ENCODE peak calls at places on chromosomes 4 and X, in eight cellular contexts. One of them, this sample, is unnamed.

GRCh38 chr4:95572304-95572991 is 23.7 kb upstream of the UNC5C start:
- DNase-seq in hepatic stellate cell: no peak
- DNase-seq in HFF-Myc: no peak
- DNase-seq in myocyte: peak; percentile 30
- DNase-seq in activated gamma-delta T cell treated with anti-CD3 and anti-CD28 coated beads, Interleukin-2, amount 50 U/mL, for 16 hours: no peak
- DNase-seq in CD4-positive, alpha-beta memory T cell: no peak
- DNase-seq in AML-193: no peak
- DNase-seq in T47D: peak; percentile 81
- DNase-seq in this sample: no peak

GRCh38 chrX:45557390-45557789 is 356.7 kb upstream of the DIPK2B start:
- DNase-seq in T47D: peak; percentile 44
- DNase-seq in hepatic stellate cell: no peak
- DNase-seq in AML-193: no peak
- DNase-seq in HFF-Myc: no peak
- DNase-seq in CD4-positive, alpha-beta memory T cell: no peak
- DNase-seq in activated gamma-delta T cell treated with anti-CD3 and anti-CD28 coated beads, Interleukin-2, amount 50 U/mL, for 16 hours: no peak
- DNase-seq in myocyte: no peak
- DNase-seq in this sample: no peak

GRCh38 chrX:43655961-43656494 is at the start of gene MAOA:
- DNase-seq in CD4-positive, alpha-beta memory T cell: peak; percentile 13
- DNase-seq in activated gamma-delta T cell treated with anti-CD3 and anti-CD28 coated beads, Interleukin-2, amount 50 U/mL, for 16 hours: no peak
- DNase-seq in HFF-Myc: no peak
- DNase-seq in AML-193: no peak
- DNase-seq in hepatic stellate cell: peak; percentile 9
- DNase-seq in myocyte: no peak
- DNase-seq in T47D: no peak
- DNase-seq in this sample: no peak

GRCh38 chr4:186820371-186820990 is 96.8 kb upstream of the FAT1 start:
- DNase-seq in activated gamma-delta T cell treated with anti-CD3 and anti-CD28 coated beads, Interleukin-2, amount 50 U/mL, for 16 hours: no peak
- DNase-seq in AML-193: no peak
- DNase-seq in myocyte: peak; percentile 86
- DNase-seq in CD4-positive, alpha-beta memory T cell: no peak
- DNase-seq in hepatic stellate cell: peak; percentile 35
- DNase-seq in HFF-Myc: no peak
- DNase-seq in T47D: no peak
- DNase-seq in this sample: no peak

GRCh38 chrX:69387559-69388487 is 116.3 kb upstream of the NALF2 start:
- DNase-seq in activated gamma-delta T cell treated with anti-CD3 and anti-CD28 coated beads, Interleukin-2, amount 50 U/mL, for 16 hours: no peak
- DNase-seq in T47D: peak; percentile 28
- DNase-seq in CD4-positive, alpha-beta memory T cell: peak; percentile 16
- DNase-seq in hepatic stellate cell: peak; percentile 57
- DNase-seq in myocyte: peak; percentile 22
- DNase-seq in AML-193: peak; percentile 0
- DNase-seq in HFF-Myc: no peak
- DNase-seq in this sample: no peak

GRCh38 chr4:185726931-185727330 is 85.1 kb downstream of the SORBS2 start:
- DNase-seq in CD4-positive, alpha-beta memory T cell: no peak
- DNase-seq in myocyte: no peak
- DNase-seq in hepatic stellate cell: no peak
- DNase-seq in AML-193: no peak
- DNase-seq in activated gamma-delta T cell treated with anti-CD3 and anti-CD28 coated beads, Interleukin-2, amount 50 U/mL, for 16 hours: no peak
- DNase-seq in HFF-Myc: no peak
- DNase-seq in T47D: no peak
- DNase-seq in this sample: no peak

GRCh38 chr4:185254434-185254833 is 45.0 kb downstream of the SNX25 start:
- DNase-seq in AML-193: no peak
- DNase-seq in T47D: no peak
- DNase-seq in hepatic stellate cell: no peak
- DNase-seq in myocyte: no peak
- DNase-seq in CD4-positive, alpha-beta memory T cell: peak; percentile 43
- DNase-seq in activated gamma-delta T cell treated with anti-CD3 and anti-CD28 coated beads, Interleukin-2, amount 50 U/mL, for 16 hours: no peak
- DNase-seq in HFF-Myc: no peak
- DNase-seq in this sample: no peak

GRCh38 chrX:14956813-14957212 is 83.6 kb downstream of the MOSPD2 start:
- DNase-seq in hepatic stellate cell: no peak
- DNase-seq in myocyte: no peak
- DNase-seq in AML-193: no peak
- DNase-seq in activated gamma-delta T cell treated with anti-CD3 and anti-CD28 coated beads, Interleukin-2, amount 50 U/mL, for 16 hours: no peak
- DNase-seq in CD4-positive, alpha-beta memory T cell: no peak
- DNase-seq in HFF-Myc: no peak
- DNase-seq in T47D: no peak
- DNase-seq in this sample: no peak

This sample was measured in SIG-M5.